ENCODE peak calls at places on chromosomes 3 and 15, in seven cellular contexts. P, X, L, V, J, Q and F are unnamed samples.

GRCh38 chr15:22989576-22990477 is 9.7 kb upstream of the CYFIP1 start:
- DNase-seq in P (no peak), X (no peak), L (no peak), V (peak), J (no peak), Q (no peak), F (peak)

GRCh38 chr3:185253645-185254410 is at the start of gene EHHADH:
- DNase-seq in P (peak), X (peak), L (no peak), V (peak), J (no peak), Q (no peak), F (peak)

GRCh38 chr3:49377483-49377882 is 19.3 kb upstream of the GPX1 start:
- DNase-seq in P (no peak), X (peak), L (no peak), V (peak), J (no peak), Q (no peak), F (no peak)

GRCh38 chr3:58064923-58065638 is 56.9 kb downstream of the FLNB start:
- DNase-seq in P (no peak), X (no peak), L (no peak), V (no peak), J (no peak), Q (no peak), F (no peak)

GRCh38 chr3:65500398-65501306 is 538.1 kb downstream of the MAGI1 start:
- DNase-seq in P (no peak), X (no peak), L (no peak), V (no peak), J (no peak), Q (no peak), F (peak)

GRCh38 chr3:15520185-15520584 is 1.3 kb downstream of the COLQ start:
- DNase-seq in P (no peak), X (no peak), L (no peak), V (no peak), J (no peak), Q (no peak), F (no peak)

GRCh38 chr15:94744080-94744793 is 512.9 kb downstream of the MCTP2 start:
- DNase-seq in P (peak), X (no peak), L (no peak), V (no peak), J (no peak), Q (no peak), F (no peak)

GRCh38 chr3:142652826-142653292 is 56.7 kb downstream of the PLS1 start:
- DNase-seq in P (no peak), X (no peak), L (no peak), V (no peak), J (no peak), Q (no peak), F (no peak)

GRCh38 chr3:25817107-25817506 is 27.2 kb downstream of the OXSM start:
- DNase-seq in P (no peak), X (no peak), L (no peak), V (no peak), J (no peak), Q (no peak), F (no peak)

GRCh38 chr15:70765504-70766281 is 2.3 kb upstream of the UACA start:
- DNase-seq in P (no peak), X (peak), L (no peak), V (no peak), J (no peak), Q (peak), F (no peak)

GRCh38 chr3:124601189-124601588 is 129.1 kb upstream of the UMPS start:
- DNase-seq in P (no peak), X (no peak), L (no peak), V (no peak), J (no peak), Q (no peak), F (no peak)

GRCh38 chr3:106065831-106066230 is 197.0 kb upstream of the CBLB start:
- DNase-seq in P (no peak), X (no peak), L (no peak), V (no peak), J (no peak), Q (peak), F (no peak)

GRCh38 chr3:31364711-31365110 is 168.0 kb upstream of the STT3B start:
- DNase-seq in P (no peak), X (peak), L (no peak), V (no peak), J (no peak), Q (peak), F (no peak)

GRCh38 chr3:97736928-97737327 is 27.6 kb upstream of the ARL6 start:
- DNase-seq in P (no peak), X (no peak), L (no peak), V (no peak), J (no peak), Q (no peak), F (no peak)

GRCh38 chr3:159616234-159616825 is 372.3 kb upstream of the IL12A start:
- DNase-seq in P (peak), X (peak), L (no peak), V (peak), J (no peak), Q (peak), F (peak)

GRCh38 chr15:25415707-25416106 is 23.1 kb downstream of the UBE3A start:
- DNase-seq in P (no peak), X (no peak), L (no peak), V (no peak), J (no peak), Q (no peak), F (no peak)

GRCh38 chr3:43477600-43477999 is 144.2 kb downstream of the ANO10 start:
- DNase-seq in P (no peak), X (no peak), L (no peak), V (no peak), J (no peak), Q (no peak), F (no peak)

GRCh38 chr3:152564454-152564853 is 270.5 kb upstream of the P2RY1 start:
- DNase-seq in P (no peak), X (no peak), L (no peak), V (no peak), J (no peak), Q (peak), F (no peak)

GRCh38 chr3:66991478-66991877 is 6.6 kb upstream of the KBTBD8 start:
- DNase-seq in P (no peak), X (peak), L (no peak), V (peak), J (no peak), Q (peak), F (no peak)

GRCh38 chr3:148791296-148791695 is 36.3 kb upstream of the CPB1 start:
- DNase-seq in P (no peak), X (no peak), L (no peak), V (no peak), J (peak), Q (no peak), F (no peak)

GRCh38 chr3:4953119-4953518 is 26.1 kb upstream of the BHLHE40 start:
- DNase-seq in P (no peak), X (no peak), L (no peak), V (no peak), J (no peak), Q (no peak), F (no peak)

GRCh38 chr3:115217678-115218451 is 70.8 kb upstream of the ZBTB20 start:
- DNase-seq in P (no peak), X (peak), L (peak), V (no peak), J (peak), Q (peak), F (peak)

GRCh38 chr3:153495422-153495821 is 333.4 kb downstream of the RAP2B start:
- DNase-seq in P (no peak), X (no peak), L (no peak), V (no peak), J (no peak), Q (no peak), F (no peak)

GRCh38 chr3:187744169-187745151 is 808 bp downstream of the BCL6 start:
- DNase-seq in P (no peak), X (peak), L (no peak), V (no peak), J (no peak), Q (peak), F (peak)

GRCh38 chr15:33894193-33894592 is 74.1 kb upstream of the CHRM5 start:
- DNase-seq in P (no peak), X (no peak), L (no peak), V (no peak), J (no peak), Q (peak), F (no peak)

GRCh38 chr3:78238811-78239210 is 1198.9 kb downstream of the ROBO2 start:
- DNase-seq in P (no peak), X (no peak), L (no peak), V (no peak), J (no peak), Q (no peak), F (no peak)

GRCh38 chr15:94470492-94470891 is 239.1 kb downstream of the MCTP2 start:
- DNase-seq in P (no peak), X (no peak), L (no peak), V (no peak), J (no peak), Q (no peak), F (no peak)

GRCh38 chr3:71145954-71146353 is 437.6 kb downstream of the FOXP1 start:
- DNase-seq in P (no peak), X (no peak), L (no peak), V (no peak), J (no peak), Q (no peak), F (no peak)
- H3K4ac ChIP-seq in P (no peak), X (no peak), L (no peak), V (no peak), J (no peak), Q (no peak), F (no peak)

DNA sequence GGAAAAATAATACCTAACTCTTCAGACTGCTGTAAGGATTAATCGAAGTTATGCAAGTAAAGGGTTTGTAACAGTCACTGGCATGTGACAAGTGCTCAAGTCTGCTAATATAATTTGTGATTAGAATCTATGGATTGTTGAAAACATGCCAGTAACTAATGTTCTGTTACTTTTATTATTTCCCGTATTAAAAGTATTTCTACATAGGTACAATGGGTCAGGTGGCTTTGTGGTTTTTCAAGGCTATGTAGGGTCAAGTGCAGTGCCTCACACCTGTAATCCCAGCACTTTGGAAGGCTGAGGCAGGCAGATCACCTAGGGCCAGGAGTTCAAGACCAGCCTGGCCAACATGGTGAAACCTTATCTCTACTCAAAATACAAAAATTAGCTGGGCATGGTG is 29.4 kb downstream of the ULK4 start:
- DNase-seq in P (no peak), X (no peak), L (no peak), V (no peak), J (no peak), Q (no peak), F (no peak)
- H3K27ac ChIP-seq in P (no peak), X (no peak), L (no peak), V (no peak), J (no peak), Q (no peak), F (no peak)

DNA sequence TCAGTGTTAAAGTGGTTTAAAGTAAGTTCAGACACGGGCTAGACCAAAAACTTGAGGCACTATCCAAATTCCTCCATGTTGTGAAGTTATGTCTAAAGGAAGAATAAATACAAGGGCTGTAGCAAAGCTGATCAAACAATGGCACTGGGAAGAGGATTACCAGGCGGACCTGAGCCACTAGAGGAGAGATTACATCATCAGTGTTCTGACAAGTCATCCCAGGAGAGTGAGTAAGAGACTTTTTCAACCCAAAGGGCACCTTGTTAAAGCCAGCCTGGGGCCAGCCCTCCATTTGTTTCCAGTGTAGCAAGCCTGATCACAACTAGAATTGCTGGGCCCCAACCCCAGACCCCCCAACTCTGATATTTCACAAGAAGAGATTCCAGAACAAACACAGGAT is 166.9 kb downstream of the DCLK3 start:
- DNase-seq in P (no peak), X (peak), L (no peak), V (no peak), J (peak), Q (no peak), F (peak)
- H3K4ac ChIP-seq in P (no peak), X (no peak), L (no peak), V (no peak), J (no peak), Q (no peak), F (no peak)

DNA sequence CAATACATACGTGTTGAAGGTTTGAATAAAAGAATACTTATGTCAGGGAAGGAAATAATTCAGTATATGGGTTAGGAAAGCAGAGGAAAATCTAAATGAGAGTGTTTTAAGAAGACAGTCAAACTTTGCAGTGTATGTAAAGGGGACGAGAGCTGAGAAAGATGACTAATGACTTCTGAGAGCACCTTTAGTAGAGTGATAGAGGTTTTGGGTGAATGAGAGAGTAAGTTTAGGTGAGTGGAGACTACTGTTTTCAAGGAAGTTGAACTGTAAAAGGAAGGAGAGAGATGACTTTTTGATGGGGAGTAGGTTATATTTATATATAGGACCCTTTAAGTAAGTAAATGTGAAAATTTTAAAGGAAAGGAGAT is 9.4 kb downstream of the TBC1D23 start:
- DNase-seq in P (no peak), X (no peak), L (no peak), V (no peak), J (no peak), Q (no peak), F (no peak)
- H3K27ac ChIP-seq in P (no peak), X (peak), L (no peak), V (no peak), J (no peak), Q (peak), F (no peak)

GRCh38 chr3:196432137-196432879 is at the start of gene UBXN7:
- DNase-seq in P (peak), X (peak), L (peak), V (peak), J (peak), Q (peak), F (peak)
- H3K4ac ChIP-seq in P (no peak), X (peak), L (peak), V (peak), J (no peak), Q (peak), F (peak)

GRCh38 chr3:177538064-177538742 is 340.9 kb upstream of the TBL1XR1 start:
- DNase-seq in P (no peak), X (peak), L (no peak), V (peak), J (no peak), Q (peak), F (no peak)
- H3K27ac ChIP-seq in P (no peak), X (no peak), L (no peak), V (no peak), J (no peak), Q (no peak), F (no peak)

GRCh38 chr3:54873059-54873695 is 54.7 kb downstream of the LRTM1 start:
- DNase-seq in P (no peak), X (peak), L (no peak), V (peak), J (no peak), Q (peak), F (no peak)

GRCh38 chr3:54871867-54872266 is 56.0 kb downstream of the LRTM1 start:
- DNase-seq in P (no peak), X (no peak), L (no peak), V (no peak), J (no peak), Q (no peak), F (no peak)

GRCh38 chr3:54874816-54875556 is 52.9 kb downstream of the LRTM1 start:
- DNase-seq in P (no peak), X (no peak), L (no peak), V (peak), J (no peak), Q (peak), F (no peak)

GRCh38 chr3:54866221-54866620 is 61.6 kb downstream of the LRTM1 start:
- DNase-seq in P (no peak), X (no peak), L (no peak), V (no peak), J (no peak), Q (no peak), F (no peak)

DNA sequence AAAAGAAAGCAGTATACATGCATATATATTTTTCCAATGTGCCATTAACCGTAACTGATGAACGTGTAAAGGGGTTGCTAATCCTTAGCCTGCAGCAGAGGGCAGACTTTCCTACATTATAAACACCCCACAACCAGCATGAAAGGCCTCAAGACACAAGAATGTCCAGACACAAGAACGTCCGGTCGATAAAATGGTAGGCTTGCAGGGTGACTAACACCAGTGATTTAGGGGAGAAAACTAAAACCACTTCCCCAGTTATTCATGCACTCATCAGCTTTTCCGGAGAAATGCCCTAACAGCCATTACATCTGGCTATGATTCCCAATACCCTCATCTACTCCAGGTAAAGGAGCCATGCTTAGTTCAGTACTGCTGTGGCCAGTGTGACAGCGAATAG is 57.4 kb downstream of the LRTM1 start:
- DNase-seq in P (no peak), X (peak), L (no peak), V (peak), J (peak), Q (peak), F (peak)
- H3K4ac ChIP-seq in P (no peak), X (peak), L (no peak), V (peak), J (no peak), Q (peak), F (no peak)